ENCODE peak calls at places on chromosomes 7 and 10, in seven cellular contexts. O is AG04450; V is glutamatergic neuron; F is activated CD8-positive, alpha-beta T cell treated with anti-CD3 and anti-CD28 coated beads for 36 hours; D is B cell; Q is fibroblast of the aortic adventitia; C is pancreas. L is an unnamed sample.

GRCh38 chr7:2219136-2219535 is 13.6 kb downstream of the MAD1L1 start:
- DNase-seq in C (no peak), V (no peak), D (no peak), F (no peak), Q (no peak), O (no peak), L (no peak)

GRCh38 chr7:55054252-55054651 is 35.4 kb downstream of the EGFR start:
- DNase-seq in D (no peak), Q (peak), C (no peak), V (no peak), F (no peak), O (no peak), L (no peak)

GRCh38 chr10:49281461-49281860 is 17.5 kb upstream of the C10orf71 start:
- DNase-seq in D (no peak), Q (no peak), O (no peak), C (no peak), V (no peak), F (peak), L (peak)

GRCh38 chr7:18806177-18806576 is 310.6 kb downstream of the HDAC9 start:
- DNase-seq in D (no peak), Q (no peak), F (no peak), V (no peak), O (no peak), C (no peak), L (no peak)

GRCh38 chr10:131905279-131905595 is 4.4 kb downstream of the PPP2R2D start:
- DNase-seq in F (no peak), O (no peak), D (no peak), Q (no peak), C (no peak), V (no peak), L (no peak)

GRCh38 chr10:72692897-72693598 is 1.1 kb downstream of the MCU start:
- DNase-seq in C (no peak), F (peak), D (no peak), O (no peak), Q (peak), V (no peak), L (no peak)

GRCh38 chr7:142413280-142414000 is 155.6 kb upstream of the PRSS58 start:
- DNase-seq in F (no peak), O (no peak), C (no peak), V (no peak), Q (no peak), D (no peak), L (no peak)

GRCh38 chr10:580796-581195 is 108.7 kb downstream of the DIP2C start:
- DNase-seq in O (peak), D (no peak), C (no peak), V (no peak), Q (peak), F (no peak), L (no peak)

GRCh38 chr10:71255540-71255816 is 43.1 kb downstream of the UNC5B start:
- DNase-seq in C (no peak), V (no peak), F (no peak), O (no peak), Q (no peak), D (no peak), L (no peak)

GRCh38 chr7:24905996-24906770 is 73.8 kb downstream of the OSBPL3 start:
- DNase-seq in F (peak), V (no peak), Q (no peak), O (no peak), D (no peak), C (no peak), L (no peak)

GRCh38 chr10:91694170-91694794 is 61.4 kb upstream of the PPP1R3C start:
- DNase-seq in D (peak), O (no peak), F (peak), C (no peak), V (no peak), Q (peak), L (peak)

GRCh38 chr10:73907841-73908517 is 3.0 kb upstream of the PLAU start:
- DNase-seq in V (no peak), F (no peak), D (no peak), O (no peak), Q (peak), C (no peak), L (no peak)

GRCh38 chr10:95246582-95247051 is 44.2 kb downstream of the PDLIM1 start:
- DNase-seq in D (peak), F (peak), V (peak), Q (peak), O (no peak), C (no peak), L (peak)

GRCh38 chr7:130959743-130960207 is 225.8 kb upstream of the KLF14 start:
- DNase-seq in V (no peak), Q (peak), O (no peak), D (no peak), C (no peak), F (peak), L (no peak)

GRCh38 chr7:114243019-114243507 is 171.6 kb upstream of the FOXP2 start:
- DNase-seq in F (no peak), D (no peak), C (no peak), O (no peak), V (no peak), Q (peak), L (no peak)

GRCh38 chr10:22720667-22721066 is 6.3 kb upstream of the PIP4K2A start:
- DNase-seq in C (no peak), D (no peak), F (no peak), Q (no peak), V (no peak), O (no peak), L (no peak)

GRCh38 chr10:110530131-110530831 is 32.6 kb downstream of the DUSP5 start:
- DNase-seq in V (peak), D (no peak), Q (peak), O (no peak), C (peak), F (peak), L (peak)

GRCh38 chr10:125611756-125612155 is 71.2 kb downstream of the TEX36 start:
- DNase-seq in F (no peak), D (no peak), C (no peak), V (no peak), Q (no peak), O (no peak), L (no peak)

GRCh38 chr7:150951181-150951520 is 27.0 kb downstream of the KCNH2 start:
- DNase-seq in Q (no peak), D (no peak), C (peak), O (no peak), F (no peak), V (peak), L (no peak)

GRCh38 chr7:240887-241421 is 48.6 kb downstream of the FAM20C start:
- DNase-seq in O (no peak), V (peak), F (peak), D (no peak), C (no peak), Q (no peak), L (no peak)

GRCh38 chr7:11195502-11195901 is 221.8 kb downstream of the PHF14 start:
- DNase-seq in C (no peak), Q (no peak), O (no peak), V (no peak), D (no peak), F (no peak), L (no peak)

GRCh38 chr10:5434017-5434753 is 21.8 kb downstream of the NET1 start:
- DNase-seq in V (no peak), C (no peak), D (no peak), F (no peak), O (no peak), Q (peak), L (no peak)

GRCh38 chr10:114703377-114704125 is 45.5 kb upstream of the ABLIM1 start:
- DNase-seq in Q (no peak), O (no peak), V (peak), D (peak), F (peak), C (no peak), L (peak)

GRCh38 chr10:70285432-70285831 is 1.6 kb upstream of the NPFFR1 start:
- DNase-seq in F (no peak), O (no peak), C (no peak), V (no peak), Q (no peak), D (no peak), L (no peak)

GRCh38 chr7:69186974-69187373 is 411.3 kb upstream of the AUTS2 start:
- DNase-seq in Q (no peak), C (no peak), F (no peak), D (no peak), O (no peak), V (no peak), L (no peak)

GRCh38 chr7:91351374-91351773 is 87.1 kb downstream of the FZD1 start:
- DNase-seq in F (no peak), D (no peak), V (no peak), O (peak), C (no peak), Q (peak), L (no peak)

GRCh38 chr10:79084012-79084971 is 15.5 kb downstream of the ZMIZ1 start:
- DNase-seq in D (no peak), O (no peak), Q (peak), C (peak), V (no peak), F (peak), L (peak)

GRCh38 chr10:8389630-8390029 is 335.1 kb downstream of the GATA3 start:
- DNase-seq in F (no peak), C (no peak), O (no peak), V (no peak), Q (no peak), D (no peak), L (no peak)

GRCh38 chr10:12950583-12951128 is 50.9 kb downstream of the CCDC3 start:
- DNase-seq in Q (no peak), F (no peak), C (no peak), V (no peak), D (no peak), O (no peak), L (no peak)

GRCh38 chr7:946256-946996 is 8.1 kb downstream of the ADAP1 start:
- DNase-seq in F (no peak), C (peak), O (no peak), V (no peak), Q (no peak), D (no peak), L (no peak)

GRCh38 chr7:121624922-121625321 is 228.8 kb upstream of the FAM3C start:
- DNase-seq in F (no peak), C (no peak), V (no peak), O (no peak), Q (peak), D (no peak), L (no peak)

GRCh38 chr7:16657656-16658279 is 11.8 kb downstream of the BZW2 start:
- DNase-seq in O (peak), V (peak), Q (peak), F (no peak), C (no peak), D (no peak), L (peak)

GRCh38 chr10:93379366-93380042 is 102.6 kb downstream of the MYOF start:
- DNase-seq in O (peak), V (no peak), Q (peak), F (peak), D (no peak), C (no peak), L (no peak)

GRCh38 chr10:18310761-18311160 is 170.5 kb downstream of the CACNB2 start:
- DNase-seq in D (no peak), V (no peak), O (no peak), F (no peak), Q (no peak), C (no peak), L (no peak)

GRCh38 chr10:18313626-18314025 is 173.4 kb downstream of the CACNB2 start:
- DNase-seq in D (no peak), O (no peak), C (no peak), F (no peak), V (no peak), Q (no peak), L (no peak)

GRCh38 chr10:18308600-18308999 is 168.4 kb downstream of the CACNB2 start:
- DNase-seq in F (no peak), Q (peak), O (no peak), D (no peak), C (no peak), V (no peak), L (no peak)

GRCh38 chr10:18313146-18313542 is 172.9 kb downstream of the CACNB2 start:
- DNase-seq in Q (no peak), C (no peak), D (no peak), V (no peak), F (no peak), O (no peak), L (no peak)

GRCh38 chr10:18312385-18313145 is 172.3 kb downstream of the CACNB2 start:
- DNase-seq in D (peak), Q (peak), F (no peak), V (no peak), C (no peak), O (no peak), L (no peak)
- TF ChIP-seq CTCF in D (no peak), Q (peak), F (no peak), V (no peak), C (peak), O (peak), L (peak)

DNA sequence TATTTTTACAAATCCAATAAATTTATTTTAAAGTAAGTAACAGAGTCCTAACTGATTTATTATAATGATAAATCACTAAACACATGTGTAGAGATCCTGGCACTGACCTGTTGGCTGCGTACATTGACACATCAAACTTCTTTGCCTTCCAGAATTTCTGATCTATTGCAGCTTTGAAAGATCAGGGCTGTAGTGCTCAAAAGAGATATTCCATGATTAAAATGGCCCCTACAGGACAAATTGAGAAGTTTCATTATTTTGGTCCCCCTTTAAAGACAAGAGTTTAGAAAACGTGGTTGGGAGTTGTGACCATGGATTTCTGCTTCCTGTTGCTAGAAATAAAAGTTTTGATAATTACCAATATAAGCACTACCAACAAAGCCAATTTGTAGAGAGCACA is 87.7 kb upstream of the PDK4 start:
- DNase-seq in C (no peak), Q (peak), D (no peak), F (no peak), V (no peak), O (no peak), L (no peak)
- TF ChIP-seq CTCF in C (no peak), Q (peak), D (no peak), F (no peak), V (peak), O (peak), L (peak)

DNA sequence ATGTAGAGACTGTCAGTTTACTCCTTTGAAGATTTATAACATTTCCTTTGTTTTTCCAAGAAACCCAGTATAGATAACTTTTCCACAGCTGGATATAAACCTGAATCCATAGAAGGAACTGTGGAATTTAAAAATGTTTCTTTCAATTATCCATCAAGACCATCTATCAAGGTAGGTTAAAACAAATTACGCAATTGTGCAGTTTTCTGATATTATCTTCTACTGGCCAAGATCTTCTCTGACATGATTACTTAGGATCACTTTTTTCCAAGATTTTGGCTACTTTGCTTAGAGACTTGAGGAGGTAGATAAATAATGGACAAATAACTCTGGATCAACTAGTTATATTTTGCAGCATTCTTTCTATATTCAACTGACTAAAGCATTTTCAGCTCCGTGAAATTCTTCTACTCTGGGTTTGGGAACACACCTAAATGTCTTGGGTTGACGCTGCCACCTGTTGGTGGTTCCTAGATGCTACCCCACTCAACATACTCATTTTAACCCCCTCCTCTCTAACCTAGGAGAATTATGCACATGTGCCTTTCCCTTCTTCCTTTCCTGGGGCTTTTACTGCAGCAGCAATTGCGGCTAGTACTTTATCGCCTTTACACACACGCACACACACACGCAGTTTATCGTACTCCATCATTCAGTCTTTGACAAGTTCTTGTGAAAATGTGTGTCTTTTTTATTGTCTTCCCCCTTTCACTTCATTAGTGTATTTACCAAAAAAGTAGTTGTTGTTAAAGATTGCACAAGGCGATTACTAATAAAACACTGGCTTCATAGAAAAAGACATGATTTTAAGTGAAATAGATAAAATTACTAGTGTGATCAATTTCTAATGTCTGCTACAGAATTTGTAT is 32.7 kb downstream of the ABCB5 start:
- DNase-seq in O (no peak), C (no peak), F (peak), D (no peak), Q (peak), V (no peak), L (peak)
- TF ChIP-seq CTCF in O (peak), C (no peak), F (no peak), D (no peak), Q (peak), V (no peak), L (peak)

DNA sequence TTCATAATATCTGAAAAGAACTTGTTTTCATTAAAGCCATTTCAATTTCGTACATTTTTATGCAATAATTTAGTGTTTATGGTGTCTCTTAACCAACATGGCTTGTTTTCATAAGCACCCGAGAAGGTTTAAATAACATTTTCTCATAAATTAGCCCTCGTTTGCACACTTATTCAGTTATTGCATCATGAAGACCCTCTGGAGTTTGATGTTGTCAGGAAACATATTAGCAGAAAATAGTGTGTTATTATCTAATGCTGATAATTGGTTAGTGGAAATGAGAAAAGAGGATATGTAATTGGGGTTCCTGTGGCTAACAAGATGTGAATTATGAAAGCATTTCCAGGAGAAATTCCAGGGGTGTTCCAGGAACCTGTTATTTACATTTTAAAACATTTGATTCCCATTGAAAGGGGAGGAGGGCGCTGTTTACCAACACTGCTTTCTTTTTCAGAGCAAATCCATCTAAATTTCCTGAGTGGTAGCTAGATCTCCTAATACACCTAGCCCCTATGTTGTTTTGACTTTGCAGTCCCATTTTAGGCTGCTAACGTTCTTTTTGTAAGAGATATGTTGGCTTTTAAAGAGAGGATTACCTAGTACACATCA is 130.7 kb downstream of the TCF7L2 start:
- DNase-seq in O (no peak), Q (no peak), V (no peak), F (no peak), D (no peak), C (no peak), L (no peak)
- TF ChIP-seq CTCF in O (peak), Q (peak), V (no peak), F (no peak), D (no peak), C (no peak), L (no peak)

DNA sequence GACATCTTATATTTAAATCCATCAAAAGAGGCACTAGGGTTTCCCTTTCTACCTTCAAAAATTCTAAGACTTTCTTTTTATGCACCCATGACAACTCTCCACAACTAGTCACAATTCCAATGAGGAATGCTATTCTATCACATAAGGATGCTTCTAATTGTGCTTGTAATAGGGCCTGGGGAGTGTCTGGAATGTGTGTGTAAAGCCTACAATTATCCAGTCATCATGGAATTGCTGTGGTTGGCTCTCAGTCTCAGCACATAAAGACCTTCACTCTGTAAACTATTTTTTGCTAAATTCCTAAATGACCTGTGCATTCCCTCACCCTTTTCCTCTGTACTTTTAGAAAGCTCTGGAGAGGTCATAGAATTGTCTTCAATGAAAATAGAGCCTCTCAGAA is 86.7 kb downstream of the EPDR1 start:
- DNase-seq in O (no peak), Q (no peak), D (no peak), F (no peak), C (no peak), V (no peak), L (no peak)
- TF ChIP-seq CTCF in O (no peak), Q (no peak), D (no peak), F (no peak), C (no peak), V (no peak), L (no peak)

DNA sequence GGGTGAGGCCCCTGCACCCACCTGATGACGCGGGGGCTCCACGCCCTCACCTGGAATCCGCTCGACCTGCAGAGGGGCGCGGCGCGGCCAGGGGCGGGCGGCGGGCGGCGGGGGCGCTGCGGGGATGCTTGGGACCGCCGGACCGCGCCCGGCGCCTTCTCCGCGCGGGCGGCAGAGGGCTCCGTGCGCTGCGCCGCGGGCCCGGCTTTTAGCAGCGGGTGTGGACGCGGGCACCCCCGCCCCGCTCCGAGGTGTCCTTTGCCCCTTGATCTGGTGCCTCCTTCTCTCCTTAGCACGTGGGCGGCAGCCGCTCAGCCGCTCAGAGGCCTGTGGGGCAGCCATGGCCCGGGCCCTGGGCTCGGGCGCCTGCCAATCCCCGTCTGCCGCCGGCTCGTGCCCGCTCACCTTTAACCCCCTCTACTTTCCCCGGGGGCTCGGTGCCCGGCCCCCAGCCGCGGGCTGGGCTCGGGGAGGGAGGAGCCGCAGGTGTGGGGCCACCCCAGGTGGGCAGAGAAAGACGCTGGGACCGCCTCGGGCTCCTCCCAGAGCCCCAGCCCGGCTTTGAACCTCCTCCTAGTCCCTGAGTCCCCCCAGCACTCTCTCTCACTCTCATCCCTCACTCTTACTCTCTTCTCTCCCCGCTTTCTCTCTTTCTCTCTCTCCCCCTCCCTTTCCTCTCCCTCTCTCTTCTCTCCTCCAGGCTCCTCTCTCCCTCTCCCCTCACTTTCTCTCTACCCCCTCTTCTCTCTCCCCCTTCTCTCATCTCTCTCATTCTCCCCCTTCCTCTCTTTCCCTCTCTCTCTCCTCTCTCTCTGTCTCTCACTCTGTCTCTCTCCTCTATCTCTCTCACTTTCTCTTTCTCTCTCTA is 19.7 kb upstream of the VPS37D start:
- DNase-seq in F (peak), O (no peak), C (no peak), V (peak), D (peak), Q (no peak), L (no peak)
- TF ChIP-seq CTCF in F (no peak), O (no peak), C (no peak), V (no peak), D (peak), Q (peak), L (no peak)

L was measured in endothelial cell.